ENCODE peak calls at places on chromosomes 11 and 22, in five cellular contexts. R is AG09309, Y is A673, P is LNCaP clone FGC, C is ACHN. E is an unnamed sample.

GRCh38 chr11:27718346-27718852 is 18.1 kb upstream of the BDNF start:
- DNase-seq in R (peak), Y (peak), P (no peak), C (peak), E (no peak)

GRCh38 chr22:27810566-27810965 is 9.0 kb upstream of the MN1 start:
- DNase-seq in R (peak), Y (peak), P (no peak), C (no peak), E (no peak)

GRCh38 chr11:59173080-59173963 is 1.4 kb downstream of the DTX4 start:
- DNase-seq in R (no peak), Y (peak), P (no peak), C (no peak), E (no peak)

GRCh38 chr22:21766933-21767462 is 31.4 kb upstream of the YPEL1 start:
- DNase-seq in R (no peak), Y (no peak), P (no peak), C (no peak), E (peak)

GRCh38 chr11:81255905-81256304 is 1477.8 kb downstream of the FAM181B start:
- DNase-seq in R (no peak), Y (peak), P (no peak), C (no peak), E (no peak)

GRCh38 chr11:124674168-124674517 is 439 bp downstream of the SPA17 start:
- DNase-seq in R (no peak), Y (no peak), P (no peak), C (no peak), E (no peak)

GRCh38 chr11:121383726-121384125 is 68.4 kb upstream of the SORL1 start:
- DNase-seq in R (no peak), Y (no peak), P (no peak), C (no peak), E (no peak)

GRCh38 chr11:61332266-61332822 is 561 bp downstream of the DDB1 start:
- DNase-seq in R (no peak), Y (peak), P (no peak), C (peak), E (no peak)

GRCh38 chr11:126147268-126148111 is 64.0 kb downstream of the RPUSD4 start:
- DNase-seq in R (no peak), Y (no peak), P (peak), C (no peak), E (no peak)

GRCh38 chr11:47786373-47786772 is 19.2 kb upstream of the FNBP4 start:
- DNase-seq in R (no peak), Y (peak), P (no peak), C (no peak), E (no peak)

GRCh38 chr11:116224154-116224888 is 548.5 kb downstream of the BUD13 start:
- DNase-seq in R (no peak), Y (peak), P (peak), C (peak), E (peak)

GRCh38 chr11:6395470-6396060 is 5.3 kb downstream of the SMPD1 start:
- DNase-seq in R (no peak), Y (no peak), P (no peak), C (no peak), E (no peak)

GRCh38 chr11:133830931-133831907 is 14.1 kb downstream of the SPATA19 start:
- DNase-seq in R (no peak), Y (no peak), P (no peak), C (no peak), E (no peak)

GRCh38 chr11:84290647-84291046 is 1004.5 kb upstream of the CCDC90B start:
- DNase-seq in R (no peak), Y (no peak), P (no peak), C (no peak), E (no peak)

GRCh38 chr22:38098410-38099249 is 11.9 kb downstream of the BAIAP2L2 start:
- DNase-seq in R (peak), Y (no peak), P (no peak), C (no peak), E (no peak)

GRCh38 chr11:86916330-86916729 is 38.9 kb downstream of the FZD4 start:
- DNase-seq in R (peak), Y (peak), P (no peak), C (peak), E (no peak)

GRCh38 chr22:27624705-27625104 is 176.9 kb downstream of the MN1 start:
- DNase-seq in R (no peak), Y (no peak), P (no peak), C (no peak), E (no peak)

GRCh38 chr11:60301178-60301577 is 20.7 kb downstream of the MS4A4A start:
- DNase-seq in R (no peak), Y (no peak), P (no peak), C (no peak), E (no peak)

GRCh38 chr11:134069996-134070845 is 1.3 kb downstream of the JAM3 start:
- DNase-seq in R (no peak), Y (no peak), P (no peak), C (no peak), E (no peak)

GRCh38 chr11:44702897-44703296 is 23.9 kb upstream of the TSPAN18 start:
- DNase-seq in R (no peak), Y (no peak), P (no peak), C (no peak), E (no peak)

GRCh38 chr11:30016588-30017363 is at the start of gene KCNA4:
- DNase-seq in R (no peak), Y (peak), P (no peak), C (no peak), E (no peak)

GRCh38 chr11:2775626-2776350 is 76.0 kb upstream of the KCNQ1OT1 start:
- DNase-seq in R (no peak), Y (no peak), P (no peak), C (no peak), E (no peak)